ENCODE peak calls at places on chromosomes 7 and 10, in nine cellular contexts. C, Z, D, T, Y, K, L, A and G are unnamed samples.

GRCh38 chr7:100157334-100158228 is 942 bp downstream of the TRAPPC14 start:
- DNase-seq in C (no peak), Z (peak), D (peak), T (peak), Y (no peak), K (no peak), L (peak), A (no peak), G (no peak)

GRCh38 chr10:100529473-100530298 is at the start of gene NDUFB8:
- DNase-seq in C (peak), Z (peak), D (peak), T (peak), Y (peak), K (peak), L (peak), A (peak), G (peak)

GRCh38 chr7:82859106-82859850 is 303.4 kb downstream of the PCLO start:
- DNase-seq in C (no peak), Z (no peak), D (no peak), T (no peak), Y (no peak), K (no peak), L (no peak), A (no peak), G (no peak)

GRCh38 chr7:97844036-97844435 is 28.2 kb downstream of the ASNS start:
- DNase-seq in C (no peak), Z (no peak), D (no peak), T (peak), Y (no peak), K (no peak), L (no peak), A (no peak), G (no peak)

GRCh38 chr7:55072251-55072650 is 53.4 kb downstream of the EGFR start:
- DNase-seq in C (no peak), Z (no peak), D (no peak), T (no peak), Y (no peak), K (no peak), L (no peak), A (no peak), G (no peak)

GRCh38 chr7:70525991-70526390 is 606.0 kb upstream of the GALNT17 start:
- DNase-seq in C (no peak), Z (no peak), D (no peak), T (no peak), Y (no peak), K (no peak), L (no peak), A (no peak), G (no peak)

GRCh38 chr7:55533050-55533728 is 39.1 kb downstream of the VOPP1 start:
- DNase-seq in C (peak), Z (no peak), D (peak), T (peak), Y (peak), K (peak), L (no peak), A (peak), G (no peak)

GRCh38 chr10:57513637-57514036 is 754.1 kb downstream of the IPMK start:
- DNase-seq in C (no peak), Z (no peak), D (no peak), T (no peak), Y (no peak), K (no peak), L (no peak), A (no peak), G (no peak)